ENCODE peak calls at places on chromosomes 3 and 15, in ten cellular contexts. P, J, T, C, D, O, S, W, Z and E are unnamed samples.

GRCh38 chr15:31930967-31931366 is 99.3 kb upstream of the CHRNA7 start:
- DNase-seq in C (no peak), T (no peak), Z (no peak), W (no peak), J (no peak), O (no peak), D (no peak), S (no peak), P (no peak), E (no peak)

GRCh38 chr3:16906679-16907078 is 21.9 kb downstream of the PLCL2 start:
- DNase-seq in D (no peak), W (no peak), J (no peak), Z (peak), S (no peak), O (no peak), C (no peak), T (peak), P (peak), E (peak)

GRCh38 chr3:125512135-125512920 is 7.7 kb downstream of the SNX4 start:
- DNase-seq in P (peak), C (no peak), D (no peak), W (no peak), T (peak), Z (no peak), J (no peak), S (no peak), O (no peak), E (peak)

GRCh38 chr3:57756528-57757401 is 656 bp downstream of the SLMAP start:
- DNase-seq in T (peak), S (peak), O (no peak), Z (peak), W (peak), D (peak), J (no peak), C (peak), P (peak), E (peak)

GRCh38 chr3:175093738-175094137 is 234.6 kb downstream of the NAALADL2 start:
- DNase-seq in S (no peak), D (no peak), O (no peak), C (no peak), T (no peak), Z (no peak), P (no peak), W (no peak), J (no peak), E (no peak)

GRCh38 chr15:79743032-79743431 is 153.8 kb downstream of the MTHFS start:
- DNase-seq in T (peak), W (no peak), Z (no peak), J (no peak), P (no peak), D (no peak), O (no peak), S (no peak), C (no peak), E (no peak)

GRCh38 chr3:21894459-21895083 is 143.6 kb upstream of the ZNF385D start:
- DNase-seq in D (no peak), Z (no peak), W (no peak), J (no peak), O (no peak), P (peak), C (no peak), S (no peak), T (peak), E (peak)

GRCh38 chr3:152309031-152309430 is 40.3 kb downstream of the MBNL1 start:
- DNase-seq in T (no peak), S (no peak), J (no peak), D (no peak), P (no peak), C (no peak), Z (no peak), O (no peak), W (no peak), E (no peak)

GRCh38 chr3:160981217-160981938 is 123.8 kb downstream of the B3GALNT1 start:
- DNase-seq in C (peak), S (no peak), J (no peak), D (no peak), T (peak), P (peak), W (no peak), O (no peak), Z (no peak), E (peak)

GRCh38 chr15:87200149-87200548 is 1056.4 kb downstream of the NTRK3 start:
- DNase-seq in O (no peak), J (no peak), W (no peak), P (no peak), S (no peak), D (no peak), Z (no peak), C (no peak), T (no peak), E (no peak)

GRCh38 chr3:184786271-184787010 is 25.5 kb upstream of the VPS8 start:
- DNase-seq in W (peak), S (no peak), O (no peak), C (peak), Z (peak), J (peak), D (peak), P (peak), T (peak), E (peak)

GRCh38 chr15:39273805-39274411 is 307.0 kb upstream of the THBS1 start:
- DNase-seq in P (no peak), D (no peak), J (no peak), W (no peak), O (no peak), S (no peak), C (no peak), Z (peak), T (peak), E (peak)

GRCh38 chr15:57427367-57427821 is 51.1 kb downstream of the CGNL1 start:
- DNase-seq in P (peak), Z (no peak), C (no peak), T (peak), W (no peak), D (no peak), O (no peak), S (no peak), J (peak), E (peak)

GRCh38 chr15:77862651-77863104 is 214.8 kb downstream of the TBC1D2B start:
- DNase-seq in Z (no peak), O (no peak), S (peak), W (no peak), T (no peak), D (peak), J (no peak), P (no peak), C (peak), E (no peak)

GRCh38 chr3:164113406-164114332 is 964.6 kb downstream of the SI start:
- DNase-seq in S (peak), O (no peak), Z (no peak), C (no peak), P (no peak), T (no peak), J (no peak), W (no peak), D (no peak), E (no peak)

GRCh38 chr3:98521897-98522537 is 685 bp downstream of the CLDND1 start:
- DNase-seq in D (peak), C (peak), S (no peak), O (no peak), J (peak), W (no peak), P (peak), Z (peak), T (peak), E (peak)

GRCh38 chr3:55283441-55283925 is 203.6 kb downstream of the WNT5A start:
- DNase-seq in P (no peak), W (no peak), J (no peak), S (no peak), T (no peak), D (no peak), Z (no peak), O (no peak), C (no peak), E (no peak)

GRCh38 chr3:2354702-2355101 is 256.0 kb downstream of the CNTN4 start:
- DNase-seq in C (no peak), J (no peak), D (no peak), P (peak), T (peak), Z (no peak), S (no peak), O (no peak), W (no peak), E (peak)
- TF ChIP-seq CTCF in C (no peak), J (no peak), D (no peak), P (no peak), T (no peak), Z (no peak), S (no peak), O (no peak), W (no peak), E (no peak)

GRCh38 chr3:151011427-151011826 is 38.9 kb upstream of the CLRN1 start:
- DNase-seq in C (no peak), O (no peak), S (no peak), T (peak), Z (no peak), P (peak), D (no peak), W (no peak), J (peak), E (peak)
- H3K4me3 ChIP-seq in C (no peak), O (no peak), S (no peak), T (no peak), Z (no peak), P (no peak), D (no peak), W (no peak), J (no peak), E (no peak)

DNA sequence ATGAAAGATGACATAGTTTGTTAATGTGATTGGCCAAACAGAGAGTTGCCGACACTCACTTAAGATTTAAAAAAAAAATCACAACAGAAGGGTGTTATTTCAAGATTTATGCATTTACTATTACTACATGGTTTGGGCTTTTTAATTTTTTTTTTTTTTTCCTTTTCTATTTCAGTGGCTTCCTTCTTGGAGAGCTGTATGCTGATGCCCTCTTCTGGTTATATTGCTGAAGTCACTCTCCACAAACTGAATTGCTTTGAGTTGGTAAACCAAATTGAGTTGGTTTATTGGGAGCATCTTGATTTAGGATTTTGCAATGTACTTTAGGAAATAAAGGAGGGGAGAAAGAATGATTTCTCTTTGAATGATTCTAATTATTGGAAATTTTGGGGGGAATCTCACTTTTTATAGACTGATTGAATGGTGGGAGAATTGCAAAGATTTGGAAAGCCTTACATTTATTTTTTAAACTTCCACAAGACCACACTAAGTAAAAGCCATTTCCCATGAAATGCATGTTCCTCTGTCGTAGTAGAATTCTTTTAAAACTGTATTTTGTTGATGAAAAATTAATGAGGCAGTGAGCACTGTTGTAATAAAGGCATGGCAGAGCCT is 186.6 kb upstream of the FEZF2 start:
- DNase-seq in W (no peak), J (peak), T (peak), D (no peak), P (peak), O (no peak), S (no peak), C (no peak), Z (no peak), E (peak)
- TF ChIP-seq CTCF in W (no peak), J (peak), T (peak), D (no peak), P (peak), O (no peak), S (peak), C (peak), Z (no peak), E (peak)

GRCh38 chr3:11610700-11611099 is 33.0 kb downstream of the VGLL4 start:
- DNase-seq in O (no peak), Z (no peak), S (no peak), T (no peak), W (no peak), D (no peak), C (no peak), J (no peak), P (no peak), E (no peak)

GRCh38 chr3:11613851-11614491 is 29.7 kb downstream of the VGLL4 start:
- DNase-seq in Z (peak), D (no peak), S (no peak), J (no peak), C (peak), T (no peak), O (no peak), P (no peak), W (no peak), E (no peak)

GRCh38 chr3:11613319-11613718 is 30.4 kb downstream of the VGLL4 start:
- DNase-seq in W (no peak), O (no peak), T (no peak), S (no peak), J (no peak), C (no peak), P (no peak), D (no peak), Z (peak), E (no peak)

GRCh38 chr3:11611271-11611893 is 32.3 kb downstream of the VGLL4 start:
- DNase-seq in Z (no peak), S (no peak), W (no peak), J (no peak), D (no peak), C (no peak), P (no peak), T (no peak), O (no peak), E (no peak)

GRCh38 chr3:11612515-11613184 is 31.1 kb downstream of the VGLL4 start:
- DNase-seq in C (no peak), O (no peak), S (no peak), T (no peak), Z (no peak), P (no peak), W (no peak), D (no peak), J (peak), E (no peak)
- H3K4me3 ChIP-seq in C (no peak), O (no peak), S (no peak), T (no peak), Z (no peak), P (no peak), W (no peak), D (no peak), J (no peak), E (no peak)

GRCh38 chr15:71336671-71337070 is 221.4 kb downstream of the THSD4 start:
- DNase-seq in T (no peak), S (no peak), O (no peak), D (no peak), P (no peak), J (no peak), C (no peak), Z (no peak), W (no peak), E (no peak)

GRCh38 chr15:71335591-71335990 is 220.3 kb downstream of the THSD4 start:
- DNase-seq in W (no peak), J (no peak), T (no peak), Z (no peak), S (no peak), D (no peak), P (peak), O (no peak), C (no peak), E (no peak)

GRCh38 chr15:71338251-71338650 is 223.0 kb downstream of the THSD4 start:
- DNase-seq in T (no peak), Z (no peak), S (no peak), P (no peak), C (no peak), W (no peak), O (no peak), J (no peak), D (no peak), E (no peak)

GRCh38 chr15:71338827-71339542 is 223.7 kb downstream of the THSD4 start:
- DNase-seq in T (no peak), J (no peak), D (no peak), S (no peak), Z (peak), C (no peak), W (no peak), P (no peak), O (no peak), E (no peak)

DNA sequence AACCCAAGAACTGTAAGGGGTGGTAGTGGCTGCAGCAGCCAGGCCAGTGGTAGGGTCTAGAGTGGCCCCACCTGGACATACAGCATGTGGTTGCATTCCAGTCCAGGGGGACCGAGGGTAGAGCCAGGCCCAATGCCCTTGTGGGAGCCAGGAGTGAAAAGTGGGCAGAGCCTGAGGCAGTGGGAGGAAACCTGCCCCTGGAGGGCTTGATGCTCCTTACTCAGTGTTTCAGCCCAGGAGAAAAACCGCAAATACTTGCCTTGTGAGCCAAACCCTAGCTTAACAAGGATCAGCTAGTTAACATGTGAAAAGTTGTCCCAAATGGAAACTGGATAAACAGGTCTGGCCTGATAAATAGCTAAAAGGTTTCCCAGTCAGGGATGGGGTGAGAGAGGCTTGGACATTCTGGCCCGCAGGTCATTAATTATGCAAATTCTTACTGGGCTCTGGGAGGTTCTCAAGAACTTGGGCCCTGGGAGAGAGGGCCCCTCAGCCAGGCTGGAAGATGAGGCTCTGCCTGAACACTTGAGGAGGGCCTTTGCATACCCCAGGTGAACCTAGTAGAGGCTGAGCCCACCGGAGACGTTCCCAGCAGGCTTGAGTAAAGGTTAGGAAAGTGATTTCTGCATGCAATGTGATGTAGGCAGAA is 222.1 kb downstream of the THSD4 start:
- DNase-seq in J (peak), T (no peak), C (no peak), P (peak), S (peak), W (no peak), Z (peak), D (no peak), O (no peak), E (peak)
- TF ChIP-seq CTCF in J (no peak), T (no peak), C (no peak), P (no peak), S (no peak), W (no peak), Z (no peak), D (no peak), O (no peak), E (no peak)

GRCh38 chr15:69080203-69080957 is 65.9 kb downstream of the NOX5 start:
- DNase-seq in C (no peak), P (peak), T (no peak), Z (no peak), J (no peak), O (no peak), D (no peak), S (no peak), W (no peak), E (no peak)

GRCh38 chr15:69082556-69082955 is 68.1 kb downstream of the NOX5 start:
- DNase-seq in W (no peak), Z (no peak), T (no peak), S (no peak), O (no peak), J (no peak), C (no peak), D (no peak), P (peak), E (no peak)

GRCh38 chr15:69082041-69082502 is 67.6 kb downstream of the NOX5 start:
- DNase-seq in S (no peak), Z (no peak), J (peak), D (no peak), O (no peak), P (peak), W (no peak), T (peak), C (no peak), E (peak)

GRCh38 chr15:69080958-69081248 is 66.4 kb downstream of the NOX5 start:
- DNase-seq in J (no peak), S (no peak), D (no peak), C (no peak), T (no peak), O (no peak), P (no peak), W (no peak), Z (no peak), E (no peak)

GRCh38 chr15:69081310-69082004 is 67.0 kb downstream of the NOX5 start:
- DNase-seq in Z (peak), W (peak), J (no peak), P (peak), D (no peak), T (peak), C (no peak), S (peak), O (no peak), E (peak)
- H3K4me3 ChIP-seq in Z (no peak), W (no peak), J (no peak), P (peak), D (no peak), T (no peak), C (no peak), S (no peak), O (no peak), E (no peak)

DNA sequence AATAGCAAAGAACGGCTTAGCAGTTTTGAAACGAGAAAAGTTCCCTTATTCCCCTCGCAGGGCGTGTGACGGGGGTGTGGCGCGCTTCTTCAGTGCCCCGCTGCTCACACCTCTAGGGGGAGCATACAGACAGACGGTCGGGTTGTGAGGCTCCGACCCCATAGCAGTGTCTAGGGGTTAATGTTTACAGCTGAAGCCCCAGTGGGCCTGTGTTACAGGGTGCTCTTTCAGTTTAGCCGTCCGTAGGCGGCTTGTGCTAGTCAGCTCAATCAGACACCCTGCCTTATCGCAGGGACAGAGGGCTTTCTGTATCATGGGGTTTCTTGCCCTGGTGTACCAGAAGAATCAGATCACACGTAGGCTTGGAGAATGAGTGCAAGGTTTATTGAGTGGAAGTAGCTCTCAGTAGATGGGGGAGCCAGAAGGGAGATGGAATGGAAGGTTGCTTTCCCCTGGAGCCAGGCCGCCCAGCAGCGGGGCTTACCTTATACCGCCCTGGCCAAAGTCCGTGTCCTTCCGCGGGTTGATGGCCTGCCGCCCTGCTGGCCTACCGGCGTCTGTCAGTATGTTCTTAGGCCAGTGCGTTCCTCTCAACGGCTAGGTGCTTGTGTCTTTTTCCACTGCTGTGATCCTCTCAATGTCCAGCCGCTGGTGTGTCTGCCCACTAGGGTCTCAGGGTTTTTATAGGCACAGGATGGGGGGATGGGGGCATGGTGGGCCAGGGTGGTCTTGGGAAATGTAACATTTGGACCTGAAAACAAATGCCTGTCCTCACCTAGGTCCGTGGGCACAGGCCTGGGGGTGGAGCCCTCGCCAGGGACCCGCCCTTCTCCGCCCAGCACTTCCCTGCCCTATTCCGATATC is 32.2 kb upstream of the ACP3 start:
- DNase-seq in P (no peak), J (no peak), S (peak), D (peak), Z (no peak), T (no peak), C (peak), O (no peak), W (no peak), E (no peak)
- TF ChIP-seq CTCF in P (no peak), J (no peak), S (no peak), D (no peak), Z (no peak), T (no peak), C (peak), O (no peak), W (no peak), E (no peak)